ENCODE peak calls at places on chromosomes 4 and X, in six cellular contexts. X is GM12878, P is breast epithelium, A is K562, T is HCT116, K is HepG2. Y is an unnamed sample.
A peak's percentile ranks its signal among the peaks of the same experiment; 100 is the strongest.

GRCh38 chr4:27084685-27085356 is 224.2 kb downstream of the STIM2 start:
- DNase-seq in K (no peak), X (no peak), T (no peak), A (peak; percentile 56), P (no peak), Y (no peak)

GRCh38 chr4:56757270-56757746 is 64.2 kb downstream of the SPINK2 start:
- DNase-seq in X (no peak), A (no peak), P (no peak), K (no peak), T (no peak), Y (peak; percentile 23)

GRCh38 chr4:55122235-55122634 is 3.2 kb downstream of the KDR start:
- DNase-seq in T (no peak), X (no peak), K (peak; percentile 6), P (no peak), A (no peak), Y (no peak)

GRCh38 chr4:95898226-95898625 is 58.3 kb downstream of the PDHA2 start:
- DNase-seq in T (no peak), P (no peak), A (no peak), X (no peak), K (no peak), Y (no peak)

GRCh38 chr4:61817071-61817470 is 616.9 kb downstream of the ADGRL3 start:
- DNase-seq in P (no peak), A (no peak), T (no peak), X (no peak), K (no peak), Y (no peak)

GRCh38 chr4:56048621-56049427 is 100.1 kb downstream of the CEP135 start:
- DNase-seq in A (peak; percentile 75), X (peak; percentile 2), K (no peak), P (no peak), T (peak; percentile 29), Y (peak; percentile 72)

GRCh38 chrX:49710744-49711319 is 15.0 kb upstream of the PAGE1 start:
- DNase-seq in X (no peak), A (no peak), P (no peak), T (no peak), K (peak; percentile 1), Y (no peak)

GRCh38 chr4:102713096-102713495 is 47.7 kb downstream of the MANBA start:
- DNase-seq in K (peak; percentile 58), T (no peak), P (no peak), A (no peak), X (no peak), Y (no peak)

GRCh38 chr4:5051210-5051691 is at the start of gene STK32B:
- DNase-seq in T (no peak), A (peak; percentile 63), X (no peak), P (no peak), K (no peak), Y (peak; percentile 39)

GRCh38 chrX:16946971-16947562 is 609 bp downstream of the REPS2 start:
- DNase-seq in T (no peak), P (no peak), K (no peak), A (no peak), X (no peak), Y (no peak)

GRCh38 chrX:140034916-140035315 is 69.6 kb upstream of the CXorf66 start:
- DNase-seq in T (no peak), A (peak; percentile 16), K (no peak), X (no peak), P (no peak), Y (no peak)

GRCh38 chr4:26150948-26151347 is 169.9 kb upstream of the RBPJ start:
- DNase-seq in A (no peak), T (no peak), K (no peak), X (no peak), P (no peak), Y (no peak)

GRCh38 chrX:88584283-88584682 is 162.7 kb upstream of the CPXCR1 start:
- DNase-seq in P (no peak), A (no peak), X (no peak), T (no peak), K (no peak), Y (no peak)

GRCh38 chr4:126799971-126800722 is 832.6 kb upstream of the INTU start:
- DNase-seq in X (no peak), K (no peak), A (no peak), P (no peak), T (no peak), Y (no peak)

GRCh38 chr4:74397748-74398426 is 32.9 kb downstream of the EREG start:
- DNase-seq in K (no peak), T (no peak), X (no peak), P (no peak), A (no peak), Y (no peak)

GRCh38 chr4:73127839-73128448 is 58.4 kb upstream of the COX18 start:
- DNase-seq in A (peak; percentile 16), P (no peak), X (no peak), K (peak; percentile 9), T (no peak), Y (no peak)

GRCh38 chrX:69158166-69159040 is 6.8 kb downstream of the PJA1 start:
- DNase-seq in T (no peak), A (peak; percentile 59), X (no peak), K (peak; percentile 23), P (no peak), Y (no peak)

GRCh38 chrX:64204252-64204651 is 1.3 kb downstream of the AMER1 start:
- DNase-seq in T (no peak), K (peak; percentile 55), A (no peak), P (no peak), X (no peak), Y (no peak)

GRCh38 chr4:144985536-144985935 is 112.5 kb downstream of the ANAPC10 start:
- DNase-seq in A (no peak), P (no peak), K (no peak), X (no peak), T (no peak), Y (no peak)

GRCh38 chrX:110409925-110410324 is 51.3 kb downstream of the RTL9 start:
- DNase-seq in A (peak; percentile 70), X (no peak), K (no peak), P (no peak), T (no peak), Y (no peak)

GRCh38 chrX:47540754-47541538 is 20.1 kb upstream of the ARAF start:
- DNase-seq in T (peak; percentile 78), P (peak; percentile 79), K (peak; percentile 81), X (no peak), A (peak; percentile 92), Y (no peak)

GRCh38 chr4:185657191-185657590 is 121.9 kb upstream of the PDLIM3 start:
- DNase-seq in T (no peak), A (no peak), P (no peak), X (no peak), K (no peak), Y (no peak)

GRCh38 chrX:78213331-78213730 is 73.9 kb upstream of the TAF9B start:
- DNase-seq in P (no peak), A (peak; percentile 1), K (no peak), T (no peak), X (no peak), Y (no peak)

GRCh38 chr4:87934973-87935372 is 40.5 kb upstream of the SPP1 start:
- DNase-seq in K (no peak), T (no peak), X (no peak), A (no peak), P (no peak), Y (no peak)

GRCh38 chr4:7811536-7812190 is 128.0 kb downstream of the AFAP1 start:
- DNase-seq in K (no peak), X (no peak), A (no peak), T (no peak), P (no peak), Y (no peak)

GRCh38 chrX:15672886-15673285 is 8.3 kb upstream of the CLTRN start:
- DNase-seq in T (no peak), P (no peak), K (no peak), A (no peak), X (no peak), Y (no peak)

GRCh38 chrX:15674899-15675489 is 10.4 kb upstream of the CLTRN start:
- DNase-seq in X (peak; percentile 89), T (peak; percentile 80), P (peak; percentile 85), K (peak; percentile 76), A (peak; percentile 93), Y (peak; percentile 41)

GRCh38 chrX:15673970-15674369 is 9.4 kb upstream of the CLTRN start:
- DNase-seq in P (no peak), X (no peak), K (no peak), A (no peak), T (no peak), Y (no peak)

GRCh38 chrX:15674514-15674898 is 9.9 kb upstream of the CLTRN start:
- DNase-seq in K (peak; percentile 91), P (peak; percentile 97), X (peak; percentile 94), T (peak; percentile 87), A (peak; percentile 96), Y (peak; percentile 36)

GRCh38 chrX:15675490-15675921 is 10.9 kb upstream of the CLTRN start:
- DNase-seq in K (no peak), A (peak; percentile 85), T (peak; percentile 70), X (no peak), P (peak; percentile 92), Y (peak; percentile 15)
- TF ChIP-seq POLR2A in K (peak; percentile 44), A (no peak), T (no peak), X (no peak), P (peak; percentile 14), Y (no peak)

GRCh38 chr4:172957216-172957615 is 211.4 kb upstream of the GALNT7 start:
- DNase-seq in X (no peak), P (no peak), T (no peak), K (no peak), A (peak; percentile 37), Y (no peak)

GRCh38 chr4:172963498-172964294 is 204.9 kb upstream of the GALNT7 start:
- DNase-seq in P (no peak), A (no peak), X (no peak), K (no peak), T (no peak), Y (no peak)

GRCh38 chr4:172962564-172963353 is 205.9 kb upstream of the GALNT7 start:
- DNase-seq in X (no peak), K (no peak), P (peak; percentile 25), T (no peak), A (no peak), Y (no peak)
- TF ChIP-seq POLR2AphosphoS5 in X (no peak), K (no peak), P (no peak), T (no peak), A (no peak), Y (no peak)

DNA sequence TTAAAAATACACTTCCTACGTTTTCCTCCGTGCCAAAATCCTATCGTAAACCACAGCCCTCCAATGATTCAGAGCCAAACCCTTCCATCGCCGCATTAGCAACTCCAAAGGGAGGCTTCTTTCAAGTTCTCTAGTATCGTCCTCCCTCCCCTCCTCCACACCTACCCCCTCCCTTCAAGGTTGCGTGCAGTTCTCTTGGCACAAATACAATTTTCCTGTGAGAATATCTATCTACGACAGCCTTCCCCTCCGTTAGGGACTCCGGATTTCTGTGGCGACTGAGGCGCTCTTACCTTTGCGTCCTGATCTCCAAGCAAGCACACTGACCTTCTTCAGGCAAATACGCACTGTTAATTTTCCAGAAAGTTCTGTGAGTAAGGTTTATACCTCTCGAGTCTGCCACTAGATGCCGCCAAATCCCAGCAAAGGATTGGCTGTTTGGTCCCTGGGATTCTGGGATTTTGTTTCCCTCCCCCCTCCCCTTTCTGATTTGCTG is 1.2 kb upstream of the MORF4L2 start:
- DNase-seq in X (peak; percentile 37), K (peak; percentile 67), T (peak; percentile 64), A (peak; percentile 81), P (peak; percentile 48), Y (no peak)
- TF ChIP-seq POLR2A in X (no peak), K (peak; percentile 17), T (no peak), A (no peak), P (no peak), Y (no peak)

DNA sequence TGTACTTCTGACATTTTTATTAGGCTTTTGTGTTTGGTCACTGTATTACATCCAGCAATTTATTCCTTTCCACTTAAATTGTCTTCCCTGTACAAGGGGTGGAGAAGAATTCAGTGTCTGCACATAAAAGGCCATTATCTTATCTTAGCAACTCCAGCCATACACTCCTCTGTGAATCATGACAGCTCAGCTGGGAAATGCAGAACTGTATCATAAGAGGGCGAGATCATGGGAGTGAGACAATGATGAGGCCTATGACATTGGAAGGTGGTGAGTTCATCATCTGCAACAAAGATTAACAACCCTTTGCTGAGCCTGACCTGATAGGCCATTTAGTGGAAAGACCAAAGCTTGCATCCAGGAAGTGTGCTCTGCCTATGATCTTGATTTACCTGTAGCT is 33.3 kb downstream of the SLIT2 start:
- DNase-seq in P (no peak), X (no peak), K (no peak), T (no peak), A (peak; percentile 4), Y (no peak)
- TF ChIP-seq POLR2AphosphoS5 in P (no peak), X (no peak), K (no peak), T (no peak), A (no peak), Y (no peak)